ENCODE peak calls at places on chromosome 2, in six cellular contexts. X is foreskin fibroblast, Z is colonic mucosa, U is left ventricle myocardium inferior, F is neural progenitor cell, M is endothelial cell. A is an unnamed sample.

GRCh38 chr2:86249176-86249842 is 50.1 kb downstream of the MRPL35 start:
- DNase-seq in X (peak), Z (no peak), U (no peak), F (no peak), M (no peak), A (peak)

GRCh38 chr2:228768818-228769217 is 502.3 kb downstream of the PID1 start:
- DNase-seq in X (peak), Z (no peak), U (no peak), F (no peak), M (no peak), A (peak)

GRCh38 chr2:96135171-96135570 is 3.1 kb downstream of the ASTL start:
- DNase-seq in X (no peak), Z (no peak), U (no peak), F (no peak), M (no peak), A (no peak)

GRCh38 chr2:70779911-70780580 is 10.4 kb downstream of the FIGLA start:
- DNase-seq in X (no peak), Z (no peak), U (no peak), F (no peak), M (no peak), A (no peak)

GRCh38 chr2:223993634-223994232 is 36.5 kb downstream of the MRPL44 start:
- DNase-seq in X (peak), Z (peak), U (peak), F (peak), M (peak), A (peak)

GRCh38 chr2:149972039-149972438 is 384.5 kb upstream of the MMADHC start:
- DNase-seq in X (peak), Z (no peak), U (no peak), F (no peak), M (no peak), A (no peak)

GRCh38 chr2:56444339-56444738 is 260.5 kb downstream of the CCDC85A start:
- DNase-seq in X (no peak), Z (peak), U (no peak), F (peak), M (no peak), A (no peak)

GRCh38 chr2:182867411-182868048 is 1.1 kb upstream of the FRZB start:
- DNase-seq in X (no peak), Z (no peak), U (no peak), F (peak), M (no peak), A (no peak)

GRCh38 chr2:23480991-23481797 is 96.2 kb downstream of the KLHL29 start:
- DNase-seq in X (peak), Z (no peak), U (no peak), F (no peak), M (no peak), A (peak)

GRCh38 chr2:27622921-27623384 is 5.9 kb downstream of the CCDC121 start:
- DNase-seq in X (peak), Z (no peak), U (no peak), F (no peak), M (no peak), A (peak)

DNA sequence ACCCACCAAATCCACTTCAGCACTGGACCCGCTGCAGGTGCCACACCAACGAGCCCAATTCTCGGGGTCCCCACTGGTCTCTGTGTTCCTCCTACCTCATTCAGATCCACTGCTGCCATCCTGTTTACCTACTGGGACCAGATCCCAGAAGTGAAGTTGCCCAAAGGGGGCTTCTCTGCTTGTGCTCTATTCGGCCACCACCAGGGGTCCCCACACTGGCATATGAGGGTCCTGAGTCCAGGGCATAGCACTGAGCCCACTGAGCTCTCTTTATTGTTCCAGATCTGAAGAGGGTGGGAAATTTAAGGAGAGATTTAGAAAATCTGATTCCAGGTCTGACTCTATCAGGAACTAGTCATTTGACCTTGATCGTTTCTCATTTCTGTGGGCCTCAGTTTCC is 2.4 kb downstream of the GPR45 start:
- DNase-seq in X (no peak), Z (no peak), U (no peak), F (peak), M (peak), A (no peak)
- TF ChIP-seq CTCF in X (peak), Z (no peak), U (no peak), F (peak), M (no peak), A (peak)

GRCh38 chr2:195003926-195004325 is 653.1 kb upstream of the SLC39A10 start:
- DNase-seq in X (no peak), Z (no peak), U (no peak), F (no peak), M (no peak), A (no peak)

GRCh38 chr2:195009202-195009601 is 647.8 kb upstream of the SLC39A10 start:
- DNase-seq in X (peak), Z (no peak), U (no peak), F (no peak), M (no peak), A (no peak)
- TF ChIP-seq CTCF in X (no peak), Z (no peak), U (no peak), F (no peak), M (no peak), A (no peak)

DNA sequence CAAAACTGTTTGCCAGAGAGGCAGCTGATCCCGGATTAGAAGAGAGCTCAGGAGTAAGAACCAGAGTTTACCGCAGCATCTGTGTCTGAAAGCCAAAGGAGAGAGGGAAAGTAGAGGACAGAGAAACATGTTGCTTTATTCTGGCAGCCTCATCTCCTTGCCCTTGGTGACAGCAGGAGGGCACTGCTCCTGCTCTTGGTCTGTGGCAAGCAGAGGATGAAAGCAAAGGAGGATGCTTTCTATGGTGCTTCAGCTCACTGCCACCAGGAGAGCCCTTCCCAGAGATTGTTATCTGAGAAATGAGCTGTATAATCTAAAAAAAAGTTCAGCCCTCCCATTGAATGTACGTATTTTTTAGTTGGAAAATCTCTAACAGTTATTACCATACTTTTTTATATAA is 7.7 kb downstream of the SLC1A4 start:
- DNase-seq in X (no peak), Z (no peak), U (no peak), F (no peak), M (no peak), A (no peak)
- TF ChIP-seq CTCF in X (peak), Z (no peak), U (no peak), F (no peak), M (no peak), A (peak)

GRCh38 chr2:675982-676646 is 1.1 kb downstream of the TMEM18 start:
- DNase-seq in X (peak), Z (peak), U (no peak), F (peak), M (peak), A (peak)

GRCh38 chr2:676647-677055 is 555 bp downstream of the TMEM18 start:
- DNase-seq in X (peak), Z (peak), U (peak), F (peak), M (peak), A (peak)

GRCh38 chr2:675460-675859 is 1.7 kb downstream of the TMEM18 start:
- DNase-seq in X (no peak), Z (no peak), U (no peak), F (no peak), M (no peak), A (no peak)

GRCh38 chr2:678964-679363 is 1.8 kb upstream of the TMEM18 start:
- DNase-seq in X (no peak), Z (no peak), U (no peak), F (no peak), M (no peak), A (no peak)

GRCh38 chr2:677056-677949 is at the start of gene TMEM18:
- DNase-seq in X (peak), Z (peak), U (peak), F (peak), M (peak), A (peak)
- TF ChIP-seq CTCF in X (peak), Z (no peak), U (peak), F (peak), M (no peak), A (peak)

GRCh38 chr2:217943379-217944321 is 59.1 kb downstream of the TNS1 start:
- DNase-seq in X (no peak), Z (peak), U (peak), F (peak), M (peak), A (no peak)
- TF ChIP-seq CTCF in X (peak), Z (no peak), U (peak), F (peak), M (no peak), A (peak)

GRCh38 chr2:9207641-9208301 is 1.2 kb downstream of the ASAP2 start:
- DNase-seq in X (no peak), Z (peak), U (no peak), F (peak), M (no peak), A (no peak)

GRCh38 chr2:9206991-9207640 is 504 bp downstream of the ASAP2 start:
- DNase-seq in X (no peak), Z (no peak), U (peak), F (no peak), M (peak), A (no peak)

GRCh38 chr2:9204939-9205338 is 1.7 kb upstream of the ASAP2 start:
- DNase-seq in X (no peak), Z (no peak), U (no peak), F (no peak), M (no peak), A (no peak)

GRCh38 chr2:9205481-9205880 is 1.1 kb upstream of the ASAP2 start:
- DNase-seq in X (no peak), Z (no peak), U (no peak), F (no peak), M (no peak), A (no peak)

DNA sequence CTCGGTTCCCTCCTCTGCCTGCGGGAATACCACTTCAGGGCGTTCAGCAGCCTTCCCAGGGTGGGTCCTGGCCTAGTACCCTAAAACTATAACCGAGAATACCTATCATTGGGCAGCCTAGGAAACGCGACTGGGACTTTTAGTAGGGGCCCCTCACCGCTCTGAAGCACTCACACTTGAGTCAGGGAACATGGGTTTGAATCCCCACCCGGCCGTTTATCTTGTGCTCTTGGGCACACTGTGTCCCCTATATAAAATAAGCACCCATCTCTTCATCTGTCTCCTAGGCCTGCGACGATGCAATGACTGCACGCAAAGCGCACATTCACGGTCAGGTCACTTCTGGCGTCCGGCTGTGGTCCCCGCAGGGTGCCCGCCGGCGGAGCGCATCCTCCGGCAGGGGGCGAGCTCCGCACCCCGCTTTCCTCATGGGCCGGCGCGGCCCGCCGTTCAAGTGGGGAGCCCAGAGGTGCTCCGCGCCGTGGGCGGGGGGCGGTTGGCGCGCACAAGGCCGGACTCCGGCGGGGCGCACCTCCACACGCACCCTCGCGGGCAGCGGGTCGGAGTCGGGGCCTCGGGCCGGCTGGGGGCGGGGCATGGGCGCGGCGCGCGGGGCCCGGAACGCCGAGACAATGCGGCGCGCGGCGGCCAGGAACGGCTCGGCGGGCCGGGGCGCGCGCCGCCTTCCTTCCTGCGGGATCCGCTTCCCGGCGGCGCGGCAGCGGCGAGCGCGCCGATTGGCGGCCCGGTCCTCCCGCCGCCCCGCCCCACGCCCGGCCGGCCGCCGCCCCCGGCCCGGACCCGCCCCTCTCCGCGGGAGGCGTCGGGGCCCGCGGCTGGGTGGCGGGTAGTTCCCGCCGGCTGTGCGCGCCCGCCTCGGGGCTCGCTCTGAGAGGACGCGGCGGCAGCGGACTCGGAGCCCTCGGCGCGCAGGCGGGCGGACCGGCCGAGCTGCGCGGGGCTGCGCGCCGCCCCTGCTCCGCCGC is at the start of gene ASAP2:
- DNase-seq in X (peak), Z (peak), U (peak), F (peak), M (peak), A (no peak)
- TF ChIP-seq CTCF in X (peak), Z (peak), U (peak), F (peak), M (peak), A (peak)

GRCh38 chr2:159680692-159681091 is 31.6 kb upstream of the MARCHF7 start:
- DNase-seq in X (no peak), Z (no peak), U (no peak), F (no peak), M (no peak), A (no peak)

GRCh38 chr2:159677654-159678053 is 34.7 kb upstream of the MARCHF7 start:
- DNase-seq in X (no peak), Z (no peak), U (no peak), F (no peak), M (no peak), A (no peak)
- TF ChIP-seq CTCF in X (peak), Z (no peak), U (peak), F (peak), M (no peak), A (peak)

DNA sequence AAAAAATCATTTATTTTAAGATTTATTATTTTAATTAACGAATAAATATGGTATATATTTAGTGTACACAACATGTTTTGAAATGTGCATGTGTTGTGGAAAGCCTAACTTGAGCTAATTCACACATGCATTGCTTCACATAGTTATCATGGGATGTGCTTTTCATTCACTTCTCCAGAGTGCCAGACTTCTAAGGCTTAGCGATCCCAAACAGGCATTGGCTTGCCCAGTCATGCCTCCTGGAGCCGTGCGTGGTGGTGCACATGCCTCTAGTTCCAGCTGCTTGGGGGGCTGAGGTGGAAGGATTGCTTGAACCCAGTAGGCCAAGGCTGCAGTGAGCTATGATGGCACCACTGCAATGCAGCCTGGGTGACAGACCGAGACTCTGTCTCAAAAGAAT is 40.5 kb downstream of the ARHGEF4 start:
- DNase-seq in X (no peak), Z (no peak), U (no peak), F (no peak), M (no peak), A (no peak)
- TF ChIP-seq CTCF in X (no peak), Z (no peak), U (no peak), F (no peak), M (no peak), A (no peak)

GRCh38 chr2:207115715-207116364 is 49.9 kb downstream of the KLF7 start:
- DNase-seq in X (no peak), Z (no peak), U (peak), F (peak), M (no peak), A (no peak)
- TF ChIP-seq CTCF in X (peak), Z (no peak), U (peak), F (peak), M (no peak), A (peak)